ENCODE peak calls at places on chromosome 7, in ten cellular contexts. V is WTC11, H is NCI-H1092 treated with DMSO at 0.1 percent for 48 hours, N is NCI-H1436, L is EL, S is EH, E is mucosa of descending colon, D is neural progenitor cell, U is heart left ventricle, Y is uterus. J is an unnamed sample.

GRCh38 chr7:82109288-82109687 is 334.3 kb downstream of the CACNA2D1 start:
- DNase-seq in V (no peak), H (no peak), N (no peak), L (peak), S (peak), E (no peak), D (no peak), U (no peak), Y (no peak), J (peak)

GRCh38 chr7:39603931-39604330 is 19.4 kb upstream of the RALA start:
- DNase-seq in V (no peak), H (no peak), N (no peak), L (no peak), S (no peak), E (no peak), D (no peak), U (no peak), Y (no peak), J (no peak)

GRCh38 chr7:28180364-28181147 is at the start of gene JAZF1:
- DNase-seq in V (peak), H (peak), N (peak), L (peak), S (peak), E (peak), D (peak), U (peak), Y (peak), J (peak)

GRCh38 chr7:20798081-20798693 is 11.5 kb upstream of the SP8 start:
- DNase-seq in V (peak), H (peak), N (peak), L (no peak), S (peak), E (peak), D (peak), U (peak), Y (no peak), J (peak)

GRCh38 chr7:81195033-81195432 is 276.2 kb upstream of the SEMA3C start:
- DNase-seq in V (no peak), H (no peak), N (no peak), L (no peak), S (peak), E (no peak), D (no peak), U (no peak), Y (no peak), J (peak)

GRCh38 chr7:5296627-5297226 is 14.0 kb downstream of the SLC29A4 start:
- DNase-seq in V (peak), H (no peak), N (no peak), L (no peak), S (no peak), E (no peak), D (peak), U (no peak), Y (no peak), J (no peak)

GRCh38 chr7:98760201-98760651 is 109.6 kb downstream of the TMEM130 start:
- DNase-seq in V (no peak), H (no peak), N (no peak), L (peak), S (peak), E (no peak), D (no peak), U (no peak), Y (no peak), J (no peak)

GRCh38 chr7:15626041-15626440 is 60.4 kb downstream of the MEOX2 start:
- DNase-seq in V (no peak), H (no peak), N (no peak), L (no peak), S (no peak), E (no peak), D (no peak), U (no peak), Y (no peak), J (no peak)

GRCh38 chr7:121138262-121138933 is 149.9 kb downstream of the CPED1 start:
- DNase-seq in V (no peak), H (peak), N (peak), L (no peak), S (no peak), E (no peak), D (no peak), U (no peak), Y (no peak), J (no peak)

J was measured in iris pigment epithelial cell.